ENCODE peak calls at places on chromosomes 1 and 21, in four cellular contexts. B, I, Z and V are unnamed samples.

GRCh38 chr21:35981514-35982070 is 78.7 kb downstream of the SETD4 start:
- DNase-seq in B (no peak), I (no peak), Z (no peak), V (no peak)

GRCh38 chr1:58727363-58727762 is 27.5 kb upstream of the MYSM1 start:
- DNase-seq in B (peak), I (peak), Z (no peak), V (no peak)

GRCh38 chr1:174999926-175000696 is at the start of gene CACYBP:
- DNase-seq in B (no peak), I (peak), Z (no peak), V (no peak)

GRCh38 chr1:186374313-186375151 is 521 bp downstream of the TPR start:
- DNase-seq in B (peak), I (peak), Z (peak), V (no peak)

GRCh38 chr1:99469641-99470040 is 176.3 kb upstream of the PALMD start:
- DNase-seq in B (no peak), I (peak), Z (no peak), V (no peak)

GRCh38 chr1:94648225-94649007 is 106.9 kb upstream of the F3 start:
- DNase-seq in B (peak), I (peak), Z (no peak), V (no peak)

GRCh38 chr21:41170442-41170841 is 2.5 kb downstream of the BACE2 start:
- DNase-seq in B (peak), I (peak), Z (no peak), V (no peak)

GRCh38 chr1:90724361-90724760 is 7.3 kb upstream of the BARHL2 start:
- DNase-seq in B (no peak), I (no peak), Z (no peak), V (no peak)

GRCh38 chr1:87950369-87950768 is 621.7 kb downstream of the LMO4 start:
- DNase-seq in B (no peak), I (no peak), Z (no peak), V (no peak)

GRCh38 chr21:31905444-31906400 is 32.9 kb downstream of the HUNK start:
- DNase-seq in B (no peak), I (peak), Z (no peak), V (no peak)

GRCh38 chr1:208083016-208083714 is 161.0 kb downstream of the PLXNA2 start:
- DNase-seq in B (no peak), I (no peak), Z (no peak), V (no peak)

GRCh38 chr1:172397221-172397620 is 23.3 kb upstream of the C1orf105 start:
- DNase-seq in B (peak), I (peak), Z (no peak), V (no peak)

GRCh38 chr1:11413907-11414495 is 65.0 kb upstream of the DISP3 start:
- DNase-seq in B (no peak), I (no peak), Z (no peak), V (no peak)

GRCh38 chr1:59159557-59160203 is 137.2 kb upstream of the FGGY start:
- DNase-seq in B (no peak), I (no peak), Z (no peak), V (no peak)

GRCh38 chr1:147676306-147677085 is 6.2 kb upstream of the ACP6 start:
- DNase-seq in B (peak), I (peak), Z (no peak), V (no peak)

GRCh38 chr1:27596261-27596660 is 7.7 kb downstream of the AHDC1 start:
- DNase-seq in B (no peak), I (no peak), Z (no peak), V (no peak)

GRCh38 chr1:155983191-155984023 is 5.1 kb upstream of the ARHGEF2 start:
- DNase-seq in B (peak), I (peak), Z (peak), V (peak)